ENCODE peak calls at places on chromosomes 3 and 15, in five cellular contexts. One of them, this sample, is unnamed.

GRCh38 chr3:7146529-7146928 is 285.6 kb downstream of the GRM7 start:
- DNase-seq in kidney epithelial cell: no peak
- DNase-seq in endothelial cell: no peak
- DNase-seq in stromal cell of bone marrow: no peak
- DNase-seq in GM04504: no peak
- DNase-seq in this sample: no peak

GRCh38 chr15:93488157-93488803 is 399.3 kb upstream of the RGMA start:
- DNase-seq in stromal cell of bone marrow: no peak
- DNase-seq in GM04504: no peak
- DNase-seq in kidney epithelial cell: no peak
- DNase-seq in endothelial cell: no peak
- DNase-seq in this sample: no peak

GRCh38 chr3:128784228-128784627 is 58.2 kb downstream of the RAB7A start:
- DNase-seq in endothelial cell: peak
- DNase-seq in stromal cell of bone marrow: no peak
- DNase-seq in kidney epithelial cell: no peak
- DNase-seq in GM04504: no peak
- DNase-seq in this sample: no peak

GRCh38 chr3:23324745-23325144 is 121.6 kb downstream of the UBE2E2 start:
- DNase-seq in kidney epithelial cell: no peak
- DNase-seq in endothelial cell: no peak
- DNase-seq in GM04504: peak
- DNase-seq in stromal cell of bone marrow: peak
- DNase-seq in this sample: peak

GRCh38 chr3:52926556-52926955 is 29.2 kb upstream of the STIMATE start:
- DNase-seq in stromal cell of bone marrow: no peak
- DNase-seq in GM04504: no peak
- DNase-seq in kidney epithelial cell: no peak
- DNase-seq in endothelial cell: no peak
- DNase-seq in this sample: no peak

GRCh38 chr3:175234075-175234474 is 374.9 kb downstream of the NAALADL2 start:
- DNase-seq in kidney epithelial cell: no peak
- DNase-seq in endothelial cell: no peak
- DNase-seq in stromal cell of bone marrow: no peak
- DNase-seq in GM04504: no peak
- DNase-seq in this sample: no peak

GRCh38 chr3:20068512-20069177 is 28.4 kb downstream of the KAT2B start:
- DNase-seq in GM04504: no peak
- DNase-seq in kidney epithelial cell: no peak
- DNase-seq in endothelial cell: no peak
- DNase-seq in stromal cell of bone marrow: no peak
- DNase-seq in this sample: no peak

GRCh38 chr3:79824166-79824565 is 56.4 kb upstream of the ROBO1 start:
- DNase-seq in endothelial cell: no peak
- DNase-seq in stromal cell of bone marrow: no peak
- DNase-seq in kidney epithelial cell: no peak
- DNase-seq in GM04504: no peak
- DNase-seq in this sample: no peak

GRCh38 chr3:13308406-13308805 is 111.7 kb downstream of the NUP210 start:
- DNase-seq in endothelial cell: peak
- DNase-seq in stromal cell of bone marrow: peak
- DNase-seq in GM04504: no peak
- DNase-seq in kidney epithelial cell: peak
- DNase-seq in this sample: no peak

This sample was measured in AG09309.